ENCODE peak calls at places on chromosomes 16 and 17, in six cellular contexts. One of them, this sample, is unnamed.
A peak's percentile ranks its signal among the peaks of the same experiment; 100 is the strongest.

GRCh38 chr17:76983431-76983830 is 115.2 kb downstream of the MGAT5B start:
- DNase-seq in PC-3: no peak
- DNase-seq in left ventricle myocardium inferior: no peak
- DNase-seq in lung: no peak
- DNase-seq in uterus: no peak
- DNase-seq in tibial artery: no peak
- DNase-seq in this sample: no peak

GRCh38 chr16:14650629-14651028 is 17.9 kb downstream of the BFAR start:
- DNase-seq in PC-3: no peak
- DNase-seq in left ventricle myocardium inferior: no peak
- DNase-seq in lung: no peak
- DNase-seq in uterus: no peak
- DNase-seq in tibial artery: no peak
- DNase-seq in this sample: no peak

GRCh38 chr16:11507350-11507749 is 79.4 kb downstream of the LITAF start:
- DNase-seq in PC-3: no peak
- DNase-seq in left ventricle myocardium inferior: no peak
- DNase-seq in lung: no peak
- DNase-seq in uterus: no peak
- DNase-seq in tibial artery: no peak
- DNase-seq in this sample: no peak

GRCh38 chr16:87421369-87421912 is 29.3 kb downstream of the MAP1LC3B start:
- DNase-seq in PC-3: no peak
- DNase-seq in left ventricle myocardium inferior: no peak
- DNase-seq in lung: no peak
- DNase-seq in uterus: no peak
- DNase-seq in tibial artery: no peak
- DNase-seq in this sample: no peak

GRCh38 chr17:8153957-8154607 is 1.9 kb upstream of the PER1 start:
- DNase-seq in PC-3: peak; percentile 94
- DNase-seq in left ventricle myocardium inferior: peak; percentile 100
- DNase-seq in lung: peak; percentile 100
- DNase-seq in uterus: peak; percentile 100
- DNase-seq in tibial artery: peak; percentile 99
- DNase-seq in this sample: peak; percentile 97

GRCh38 chr16:8959921-8960787 is 3.6 kb downstream of the USP7 start:
- DNase-seq in PC-3: no peak
- DNase-seq in left ventricle myocardium inferior: no peak
- DNase-seq in lung: no peak
- DNase-seq in uterus: no peak
- DNase-seq in tibial artery: no peak
- DNase-seq in this sample: no peak

GRCh38 chr16:79601092-79601977 is 798 bp upstream of the MAF start:
- DNase-seq in PC-3: no peak
- DNase-seq in left ventricle myocardium inferior: peak; percentile 67
- DNase-seq in lung: peak; percentile 57
- DNase-seq in uterus: peak; percentile 66
- DNase-seq in tibial artery: peak; percentile 58
- DNase-seq in this sample: peak; percentile 55

GRCh38 chr17:46944931-46945330 is 22.0 kb downstream of the GOSR2 start:
- DNase-seq in PC-3: peak; percentile 66
- DNase-seq in left ventricle myocardium inferior: no peak
- DNase-seq in lung: no peak
- DNase-seq in uterus: no peak
- DNase-seq in tibial artery: no peak
- DNase-seq in this sample: peak; percentile 43

GRCh38 chr16:75703341-75703740 is 2.1 kb upstream of the DUXB start:
- DNase-seq in PC-3: no peak
- DNase-seq in left ventricle myocardium inferior: no peak
- DNase-seq in lung: no peak
- DNase-seq in uterus: no peak
- DNase-seq in tibial artery: no peak
- DNase-seq in this sample: no peak

GRCh38 chr17:8164815-8165131 is 2.0 kb upstream of the VAMP2 start:
- DNase-seq in PC-3: no peak
- DNase-seq in left ventricle myocardium inferior: peak; percentile 12
- DNase-seq in lung: no peak
- DNase-seq in uterus: no peak
- DNase-seq in tibial artery: no peak
- DNase-seq in this sample: no peak

GRCh38 chr16:12027091-12027490 is 50.6 kb downstream of the SNX29 start:
- DNase-seq in PC-3: peak; percentile 81
- DNase-seq in left ventricle myocardium inferior: no peak
- DNase-seq in lung: no peak
- DNase-seq in uterus: no peak
- DNase-seq in tibial artery: no peak
- DNase-seq in this sample: no peak

GRCh38 chr17:62179525-62180161 is 114.6 kb upstream of the MED13 start:
- DNase-seq in PC-3: peak; percentile 95
- DNase-seq in left ventricle myocardium inferior: no peak
- DNase-seq in lung: no peak
- DNase-seq in uterus: no peak
- DNase-seq in tibial artery: no peak
- DNase-seq in this sample: peak; percentile 51

GRCh38 chr17:77086433-77087010 is 54.2 kb upstream of the SEC14L1 start:
- DNase-seq in PC-3: peak; percentile 98
- DNase-seq in left ventricle myocardium inferior: peak; percentile 89
- DNase-seq in lung: peak; percentile 87
- DNase-seq in uterus: peak; percentile 79
- DNase-seq in tibial artery: peak; percentile 91
- DNase-seq in this sample: peak; percentile 94

GRCh38 chr17:81210868-81211267 is 11.9 kb downstream of the CEP131 start:
- DNase-seq in PC-3: no peak
- DNase-seq in left ventricle myocardium inferior: no peak
- DNase-seq in lung: no peak
- DNase-seq in uterus: no peak
- DNase-seq in tibial artery: no peak
- DNase-seq in this sample: no peak

GRCh38 chr17:9928601-9929341 is 23.7 kb upstream of the RCVRN start:
- DNase-seq in PC-3: peak; percentile 82
- DNase-seq in left ventricle myocardium inferior: no peak
- DNase-seq in lung: no peak
- DNase-seq in uterus: peak; percentile 56
- DNase-seq in tibial artery: no peak
- DNase-seq in this sample: peak; percentile 67

GRCh38 chr16:72934661-72935403 is 113.1 kb downstream of the ZFHX3 start:
- DNase-seq in PC-3: no peak
- DNase-seq in left ventricle myocardium inferior: no peak
- DNase-seq in lung: no peak
- DNase-seq in uterus: peak; percentile 59
- DNase-seq in tibial artery: no peak
- DNase-seq in this sample: no peak

GRCh38 chr16:83826146-83826913 is 18.6 kb downstream of the HSBP1 start:
- DNase-seq in PC-3: peak; percentile 84
- DNase-seq in left ventricle myocardium inferior: peak; percentile 82
- DNase-seq in lung: peak; percentile 91
- DNase-seq in uterus: peak; percentile 84
- DNase-seq in tibial artery: peak; percentile 80
- DNase-seq in this sample: peak; percentile 85

GRCh38 chr16:79067600-79067999 is 532.9 kb downstream of the MAF start:
- DNase-seq in PC-3: no peak
- DNase-seq in left ventricle myocardium inferior: no peak
- DNase-seq in lung: no peak
- DNase-seq in uterus: no peak
- DNase-seq in tibial artery: no peak
- DNase-seq in this sample: no peak

GRCh38 chr16:82344157-82344556 is 174.1 kb upstream of the MPHOSPH6 start:
- DNase-seq in PC-3: peak; percentile 10
- DNase-seq in left ventricle myocardium inferior: no peak
- DNase-seq in lung: no peak
- DNase-seq in uterus: no peak
- DNase-seq in tibial artery: no peak
- DNase-seq in this sample: no peak

GRCh38 chr17:72502940-72503341 is 382.1 kb downstream of the SOX9 start:
- DNase-seq in PC-3: no peak
- DNase-seq in left ventricle myocardium inferior: no peak
- DNase-seq in lung: no peak
- DNase-seq in uterus: no peak
- DNase-seq in tibial artery: no peak
- DNase-seq in this sample: no peak

GRCh38 chr17:78903101-78903779 is at the start of gene CEP295NL:
- DNase-seq in PC-3: no peak
- DNase-seq in left ventricle myocardium inferior: no peak
- DNase-seq in lung: no peak
- DNase-seq in uterus: no peak
- DNase-seq in tibial artery: no peak
- DNase-seq in this sample: no peak

GRCh38 chr17:65409381-65409780 is 152.1 kb downstream of the AXIN2 start:
- DNase-seq in PC-3: peak; percentile 44
- DNase-seq in left ventricle myocardium inferior: no peak
- DNase-seq in lung: no peak
- DNase-seq in uterus: no peak
- DNase-seq in tibial artery: no peak
- DNase-seq in this sample: peak; percentile 50

GRCh38 chr17:70791748-70792443 is 622.6 kb downstream of the KCNJ2 start:
- DNase-seq in PC-3: no peak
- DNase-seq in left ventricle myocardium inferior: no peak
- DNase-seq in lung: no peak
- DNase-seq in uterus: no peak
- DNase-seq in tibial artery: no peak
- DNase-seq in this sample: no peak

GRCh38 chr17:82957961-82958491 is 118.2 kb upstream of the ZNF750 start:
- DNase-seq in PC-3: no peak
- DNase-seq in left ventricle myocardium inferior: peak; percentile 11
- DNase-seq in lung: no peak
- DNase-seq in uterus: no peak
- DNase-seq in tibial artery: no peak
- DNase-seq in this sample: peak; percentile 48

GRCh38 chr16:1781758-1782407 is 488 bp downstream of the SPSB3 start:
- DNase-seq in PC-3: no peak
- DNase-seq in left ventricle myocardium inferior: no peak
- DNase-seq in lung: no peak
- DNase-seq in uterus: peak; percentile 33
- DNase-seq in tibial artery: no peak
- DNase-seq in this sample: peak; percentile 33

GRCh38 chr16:85048921-85049562 is 21.4 kb downstream of the KIAA0513 start:
- DNase-seq in PC-3: no peak
- DNase-seq in left ventricle myocardium inferior: no peak
- DNase-seq in lung: no peak
- DNase-seq in uterus: no peak
- DNase-seq in tibial artery: no peak
- DNase-seq in this sample: no peak

GRCh38 chr16:68744744-68745280 is 7.7 kb downstream of the CDH1 start:
- DNase-seq in PC-3: peak; percentile 96
- DNase-seq in left ventricle myocardium inferior: no peak
- DNase-seq in lung: peak; percentile 89
- DNase-seq in uterus: no peak
- DNase-seq in tibial artery: no peak
- DNase-seq in this sample: no peak

GRCh38 chr17:40098846-40099626 is 1.4 kb downstream of the NR1D1 start:
- DNase-seq in PC-3: peak; percentile 94
- DNase-seq in left ventricle myocardium inferior: peak; percentile 100
- DNase-seq in lung: peak; percentile 100
- DNase-seq in uterus: peak; percentile 100
- DNase-seq in tibial artery: peak; percentile 100
- DNase-seq in this sample: peak; percentile 100
- H3K4me1 ChIP-seq in PC-3: peaks cover 38% of the 10 kb centered on the region
- H3K4me1 ChIP-seq in left ventricle myocardium inferior: peaks cover 90% of the 10 kb centered on the region
- H3K4me1 ChIP-seq in lung: peaks cover 38% of the 10 kb centered on the region
- H3K4me1 ChIP-seq in uterus: peaks cover 45% of the 10 kb centered on the region
- H3K4me1 ChIP-seq in tibial artery: peaks cover 78% of the 10 kb centered on the region
- H3K4me1 ChIP-seq in this sample: peaks cover 29% of the 10 kb centered on the region

GRCh38 chr17:18270046-18270850 is 9.8 kb downstream of the MIEF2 start:
- DNase-seq in PC-3: no peak
- DNase-seq in left ventricle myocardium inferior: no peak
- DNase-seq in lung: no peak
- DNase-seq in uterus: no peak
- DNase-seq in tibial artery: no peak
- DNase-seq in this sample: no peak
- H3K27ac ChIP-seq in PC-3: no peak overlapping the region
- H3K27ac ChIP-seq in left ventricle myocardium inferior: no peak overlapping the region
- H3K27ac ChIP-seq in lung: no peak overlapping the region
- H3K27ac ChIP-seq in uterus: no peak overlapping the region
- H3K27ac ChIP-seq in tibial artery: no peak overlapping the region
- H3K27ac ChIP-seq in this sample: no peak overlapping the region

GRCh38 chr16:67459858-67460144 is 21.2 kb downstream of the ATP6V0D1 start:
- DNase-seq in PC-3: no peak
- DNase-seq in left ventricle myocardium inferior: peak; percentile 51
- DNase-seq in lung: no peak
- DNase-seq in uterus: peak; percentile 71
- DNase-seq in tibial artery: no peak
- DNase-seq in this sample: no peak
- H3K4me1 ChIP-seq in PC-3: no peaks in the 10 kb centered on the region
- H3K4me1 ChIP-seq in left ventricle myocardium inferior: peaks cover 91% of the 10 kb centered on the region
- H3K4me1 ChIP-seq in lung: peaks cover 61% of the 10 kb centered on the region
- H3K4me1 ChIP-seq in uterus: peaks cover 46% of the 10 kb centered on the region
- H3K4me1 ChIP-seq in tibial artery: peaks cover 83% of the 10 kb centered on the region
- H3K4me1 ChIP-seq in this sample: no peaks in the 10 kb centered on the region

DNA sequence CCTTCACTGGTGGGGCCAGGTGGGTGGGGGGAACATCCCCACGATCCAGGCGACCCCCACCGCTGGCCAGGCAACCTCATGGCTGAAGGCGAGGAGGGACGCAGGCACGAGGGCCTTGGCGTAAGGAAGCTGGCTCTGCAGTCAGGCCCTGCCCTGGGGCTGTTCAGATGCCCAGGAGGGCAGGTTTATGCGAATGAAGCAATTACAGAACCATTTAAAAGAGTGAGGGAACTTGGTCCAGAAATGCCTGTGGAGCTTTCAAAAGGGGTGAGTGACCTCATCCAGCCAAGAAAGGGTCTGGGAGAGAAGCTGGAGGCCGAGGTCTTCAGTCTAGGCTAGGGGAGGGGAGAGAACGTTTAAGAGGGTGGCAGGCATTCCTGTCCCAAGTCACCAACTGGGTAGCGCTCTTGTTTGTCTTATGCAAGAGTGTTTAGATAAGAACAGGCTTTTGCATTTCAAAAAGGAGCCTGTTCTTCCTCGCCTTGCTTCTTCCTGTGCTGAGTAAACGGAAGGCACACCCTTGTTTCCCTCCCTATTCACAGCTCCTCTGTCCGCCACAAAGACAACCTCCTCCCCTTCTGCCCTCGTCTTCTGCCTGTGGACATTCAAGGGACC is 183.5 kb upstream of the SDK2 start:
- DNase-seq in PC-3: peak; percentile 57
- DNase-seq in left ventricle myocardium inferior: no peak
- DNase-seq in lung: peak; percentile 34
- DNase-seq in uterus: no peak
- DNase-seq in tibial artery: no peak
- DNase-seq in this sample: no peak
- H3K27ac ChIP-seq in PC-3: no peak overlapping the region
- H3K27ac ChIP-seq in left ventricle myocardium inferior: peak overlapping the region; percentile 74
- H3K27ac ChIP-seq in lung: peak overlapping the region; percentile 79
- H3K27ac ChIP-seq in uterus: no peak overlapping the region
- H3K27ac ChIP-seq in tibial artery: no peak overlapping the region
- H3K27ac ChIP-seq in this sample: no peak overlapping the region